ENCODE peak calls at places on chromosome 3, in seven cellular contexts. One of them, this sample, is unnamed. For H3K4me1, the result is how much of the 10 kb centered on the place peaks cover.

GRCh38 chr3:109863701-109864100 is 526.4 kb upstream of the DPPA4 start:
- DNase-seq in HepG2: no peak
- DNase-seq in right lobe of liver: no peak
- DNase-seq in CD8-positive, alpha-beta T cell: no peak
- DNase-seq in HCT116: no peak
- DNase-seq in psoas muscle: no peak
- DNase-seq in heart left ventricle: no peak
- DNase-seq in this sample: no peak

GRCh38 chr3:58082047-58082446 is 73.8 kb downstream of the FLNB start:
- DNase-seq in heart left ventricle: peak
- DNase-seq in right lobe of liver: no peak
- DNase-seq in psoas muscle: no peak
- DNase-seq in HepG2: no peak
- DNase-seq in CD8-positive, alpha-beta T cell: peak
- DNase-seq in HCT116: no peak
- DNase-seq in this sample: no peak

GRCh38 chr3:51371943-51372557 is 13.0 kb upstream of the MANF start:
- DNase-seq in CD8-positive, alpha-beta T cell: peak
- DNase-seq in right lobe of liver: peak
- DNase-seq in psoas muscle: no peak
- DNase-seq in HCT116: peak
- DNase-seq in HepG2: peak
- DNase-seq in heart left ventricle: no peak
- DNase-seq in this sample: peak

GRCh38 chr3:158471639-158472294 is 99.2 kb upstream of the MLF1 start:
- DNase-seq in psoas muscle: no peak
- DNase-seq in CD8-positive, alpha-beta T cell: no peak
- DNase-seq in HCT116: peak
- DNase-seq in right lobe of liver: no peak
- DNase-seq in HepG2: peak
- DNase-seq in heart left ventricle: no peak
- DNase-seq in this sample: no peak

GRCh38 chr3:194522579-194523046 is 35.8 kb upstream of the ATP13A3 start:
- DNase-seq in right lobe of liver: no peak
- DNase-seq in heart left ventricle: no peak
- DNase-seq in HepG2: no peak
- DNase-seq in psoas muscle: no peak
- DNase-seq in HCT116: no peak
- DNase-seq in CD8-positive, alpha-beta T cell: no peak
- DNase-seq in this sample: no peak

GRCh38 chr3:144499346-144499745 is 527.7 kb downstream of the DIPK2A start:
- DNase-seq in CD8-positive, alpha-beta T cell: no peak
- DNase-seq in HepG2: no peak
- DNase-seq in heart left ventricle: no peak
- DNase-seq in HCT116: no peak
- DNase-seq in psoas muscle: no peak
- DNase-seq in right lobe of liver: no peak
- DNase-seq in this sample: no peak

GRCh38 chr3:43818229-43818628 is 127.5 kb downstream of the ABHD5 start:
- DNase-seq in right lobe of liver: no peak
- DNase-seq in heart left ventricle: no peak
- DNase-seq in psoas muscle: no peak
- DNase-seq in CD8-positive, alpha-beta T cell: no peak
- DNase-seq in HepG2: no peak
- DNase-seq in HCT116: no peak
- DNase-seq in this sample: no peak

GRCh38 chr3:27666277-27666676 is 55.8 kb downstream of the EOMES start:
- DNase-seq in psoas muscle: no peak
- DNase-seq in HepG2: no peak
- DNase-seq in CD8-positive, alpha-beta T cell: no peak
- DNase-seq in HCT116: no peak
- DNase-seq in heart left ventricle: no peak
- DNase-seq in right lobe of liver: no peak
- DNase-seq in this sample: no peak

GRCh38 chr3:39202094-39202493 is 9.7 kb upstream of the XIRP1 start:
- DNase-seq in HepG2: no peak
- DNase-seq in heart left ventricle: no peak
- DNase-seq in right lobe of liver: no peak
- DNase-seq in psoas muscle: no peak
- DNase-seq in HCT116: no peak
- DNase-seq in CD8-positive, alpha-beta T cell: no peak
- DNase-seq in this sample: no peak

GRCh38 chr3:66178206-66178605 is 42.6 kb upstream of the SLC25A26 start:
- DNase-seq in heart left ventricle: no peak
- DNase-seq in CD8-positive, alpha-beta T cell: no peak
- DNase-seq in HepG2: no peak
- DNase-seq in HCT116: no peak
- DNase-seq in right lobe of liver: no peak
- DNase-seq in psoas muscle: no peak
- DNase-seq in this sample: no peak

GRCh38 chr3:129121016-129121791 is 400 bp downstream of the RAB43 start:
- DNase-seq in HepG2: no peak
- DNase-seq in CD8-positive, alpha-beta T cell: no peak
- DNase-seq in psoas muscle: no peak
- DNase-seq in right lobe of liver: no peak
- DNase-seq in heart left ventricle: no peak
- DNase-seq in HCT116: no peak
- DNase-seq in this sample: no peak

GRCh38 chr3:60531759-60532158 is 719.5 kb downstream of the FHIT start:
- DNase-seq in psoas muscle: no peak
- DNase-seq in heart left ventricle: no peak
- DNase-seq in right lobe of liver: no peak
- DNase-seq in CD8-positive, alpha-beta T cell: no peak
- DNase-seq in HepG2: no peak
- DNase-seq in HCT116: no peak
- DNase-seq in this sample: no peak

GRCh38 chr3:112774293-112774926 is 72.3 kb downstream of the CD200R1L start:
- DNase-seq in CD8-positive, alpha-beta T cell: no peak
- DNase-seq in psoas muscle: no peak
- DNase-seq in HCT116: no peak
- DNase-seq in HepG2: no peak
- DNase-seq in right lobe of liver: no peak
- DNase-seq in heart left ventricle: no peak
- DNase-seq in this sample: no peak

GRCh38 chr3:123344175-123344908 is 104.5 kb downstream of the ADCY5 start:
- DNase-seq in CD8-positive, alpha-beta T cell: no peak
- DNase-seq in psoas muscle: no peak
- DNase-seq in HepG2: no peak
- DNase-seq in heart left ventricle: no peak
- DNase-seq in right lobe of liver: no peak
- DNase-seq in HCT116: no peak
- DNase-seq in this sample: no peak

GRCh38 chr3:9710174-9710739 is 6.6 kb downstream of the CPNE9 start:
- DNase-seq in CD8-positive, alpha-beta T cell: no peak
- DNase-seq in heart left ventricle: no peak
- DNase-seq in HepG2: no peak
- DNase-seq in HCT116: no peak
- DNase-seq in psoas muscle: no peak
- DNase-seq in right lobe of liver: no peak
- DNase-seq in this sample: no peak

GRCh38 chr3:161150001-161150525 is 44.9 kb upstream of the B3GALNT1 start:
- DNase-seq in right lobe of liver: no peak
- DNase-seq in psoas muscle: no peak
- DNase-seq in CD8-positive, alpha-beta T cell: no peak
- DNase-seq in HCT116: no peak
- DNase-seq in HepG2: no peak
- DNase-seq in heart left ventricle: no peak
- DNase-seq in this sample: no peak

GRCh38 chr3:158261371-158261991 is 151.6 kb downstream of the RSRC1 start:
- DNase-seq in heart left ventricle: no peak
- DNase-seq in psoas muscle: no peak
- DNase-seq in CD8-positive, alpha-beta T cell: no peak
- DNase-seq in right lobe of liver: no peak
- DNase-seq in HCT116: no peak
- DNase-seq in HepG2: no peak
- DNase-seq in this sample: no peak

GRCh38 chr3:21795152-21795837 is 44.3 kb upstream of the ZNF385D start:
- DNase-seq in HepG2: no peak
- DNase-seq in heart left ventricle: peak
- DNase-seq in CD8-positive, alpha-beta T cell: no peak
- DNase-seq in HCT116: no peak
- DNase-seq in psoas muscle: peak
- DNase-seq in right lobe of liver: no peak
- DNase-seq in this sample: no peak

GRCh38 chr3:96236499-96236898 is 577.9 kb upstream of the EPHA6 start:
- DNase-seq in heart left ventricle: no peak
- DNase-seq in right lobe of liver: no peak
- DNase-seq in HCT116: no peak
- DNase-seq in CD8-positive, alpha-beta T cell: no peak
- DNase-seq in psoas muscle: no peak
- DNase-seq in HepG2: no peak
- DNase-seq in this sample: no peak

GRCh38 chr3:107637416-107638182 is 114.8 kb downstream of the BBX start:
- DNase-seq in HepG2: no peak
- DNase-seq in psoas muscle: no peak
- DNase-seq in HCT116: no peak
- DNase-seq in CD8-positive, alpha-beta T cell: no peak
- DNase-seq in heart left ventricle: no peak
- DNase-seq in right lobe of liver: no peak
- DNase-seq in this sample: no peak

GRCh38 chr3:59812188-59812587 is 762.4 kb upstream of the CFAP20DC start:
- DNase-seq in right lobe of liver: no peak
- DNase-seq in CD8-positive, alpha-beta T cell: no peak
- DNase-seq in HCT116: no peak
- DNase-seq in heart left ventricle: no peak
- DNase-seq in HepG2: no peak
- DNase-seq in psoas muscle: no peak
- DNase-seq in this sample: no peak

DNA sequence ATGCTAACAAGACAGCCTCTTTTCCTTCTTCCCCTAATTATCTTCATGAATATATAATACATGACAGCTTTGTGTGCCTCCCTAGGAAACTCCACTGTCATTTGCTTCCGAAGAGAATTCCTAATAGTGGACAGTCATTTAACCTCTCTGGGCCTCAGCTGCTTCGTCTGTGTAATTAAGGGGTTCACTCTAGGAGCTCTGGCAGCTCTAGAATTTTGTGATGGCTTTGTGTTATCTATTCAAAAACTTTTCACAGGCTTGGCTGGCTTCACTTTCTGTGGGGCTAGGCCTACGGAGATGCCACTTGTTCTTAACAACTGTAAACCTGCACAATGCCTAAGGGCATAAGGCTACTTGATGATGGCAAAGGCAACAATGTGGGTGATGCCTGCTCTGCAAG is 333.9 kb upstream of the UMPS start:
- DNase-seq in psoas muscle: no peak
- DNase-seq in heart left ventricle: no peak
- DNase-seq in right lobe of liver: no peak
- DNase-seq in HepG2: no peak
- DNase-seq in CD8-positive, alpha-beta T cell: no peak
- DNase-seq in HCT116: no peak
- DNase-seq in this sample: no peak
- TF ChIP-seq CTCF in psoas muscle: no peak
- TF ChIP-seq CTCF in heart left ventricle: no peak
- TF ChIP-seq CTCF in right lobe of liver: no peak
- TF ChIP-seq CTCF in HepG2: no peak
- TF ChIP-seq CTCF in CD8-positive, alpha-beta T cell: no peak
- TF ChIP-seq CTCF in HCT116: no peak
- TF ChIP-seq CTCF in this sample: no peak

GRCh38 chr3:46970391-46971091 is 6.0 kb downstream of the CCDC12 start:
- DNase-seq in right lobe of liver: peak
- DNase-seq in psoas muscle: peak
- DNase-seq in HepG2: peak
- DNase-seq in CD8-positive, alpha-beta T cell: no peak
- DNase-seq in heart left ventricle: peak
- DNase-seq in HCT116: no peak
- DNase-seq in this sample: peak

GRCh38 chr3:46971151-46971550 is 5.4 kb downstream of the CCDC12 start:
- DNase-seq in CD8-positive, alpha-beta T cell: no peak
- DNase-seq in HCT116: no peak
- DNase-seq in heart left ventricle: no peak
- DNase-seq in psoas muscle: no peak
- DNase-seq in right lobe of liver: no peak
- DNase-seq in HepG2: no peak
- DNase-seq in this sample: peak

GRCh38 chr3:46971742-46972141 is 4.8 kb downstream of the CCDC12 start:
- DNase-seq in HCT116: no peak
- DNase-seq in CD8-positive, alpha-beta T cell: no peak
- DNase-seq in right lobe of liver: no peak
- DNase-seq in HepG2: no peak
- DNase-seq in psoas muscle: no peak
- DNase-seq in heart left ventricle: no peak
- DNase-seq in this sample: peak

GRCh38 chr3:46974421-46975227 is 1.9 kb downstream of the CCDC12 start:
- DNase-seq in psoas muscle: no peak
- DNase-seq in HepG2: peak
- DNase-seq in heart left ventricle: no peak
- DNase-seq in CD8-positive, alpha-beta T cell: no peak
- DNase-seq in HCT116: no peak
- DNase-seq in right lobe of liver: no peak
- DNase-seq in this sample: no peak

GRCh38 chr3:46972396-46972795 is 4.1 kb downstream of the CCDC12 start:
- DNase-seq in heart left ventricle: no peak
- DNase-seq in psoas muscle: no peak
- DNase-seq in HCT116: no peak
- DNase-seq in CD8-positive, alpha-beta T cell: no peak
- DNase-seq in right lobe of liver: no peak
- DNase-seq in HepG2: no peak
- DNase-seq in this sample: no peak
- H3K4me1 ChIP-seq in heart left ventricle: under half
- H3K4me1 ChIP-seq in psoas muscle: half or more
- H3K4me1 ChIP-seq in HCT116: under half
- H3K4me1 ChIP-seq in CD8-positive, alpha-beta T cell: half or more
- H3K4me1 ChIP-seq in right lobe of liver: half or more
- H3K4me1 ChIP-seq in HepG2: half or more
- H3K4me1 ChIP-seq in this sample: under half

DNA sequence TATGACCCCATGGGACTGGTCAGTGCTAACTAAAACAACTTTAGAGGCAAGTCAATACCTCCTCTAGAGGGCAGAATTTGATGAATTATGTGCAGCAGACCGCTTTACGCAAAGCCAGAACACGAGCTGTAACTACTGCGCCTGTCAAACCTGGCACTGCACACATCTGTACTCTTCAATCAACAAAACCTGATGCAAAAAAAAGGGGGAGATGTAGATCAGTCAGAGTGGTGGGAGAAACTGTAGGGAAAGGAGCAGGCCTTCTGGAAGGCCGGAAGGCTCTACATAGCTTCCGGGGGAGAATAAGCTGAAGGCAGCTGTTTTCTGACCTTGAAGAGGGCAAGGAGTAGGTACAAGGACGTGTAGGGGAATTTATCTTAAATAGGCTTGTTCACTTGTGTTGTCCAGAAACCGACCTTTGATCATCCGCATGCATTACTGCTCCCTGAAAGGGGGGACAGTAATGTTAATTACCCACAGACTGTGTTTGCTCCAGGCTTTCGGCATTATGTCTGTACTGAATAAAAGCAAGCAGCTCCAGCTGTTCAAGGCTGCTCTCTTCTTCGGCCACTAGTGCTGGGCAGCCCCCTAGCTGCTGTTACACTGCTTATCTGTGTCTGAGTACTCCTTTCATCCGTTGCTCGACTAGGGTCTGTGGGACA is 41.0 kb downstream of the GPR160 start:
- DNase-seq in heart left ventricle: no peak
- DNase-seq in CD8-positive, alpha-beta T cell: no peak
- DNase-seq in right lobe of liver: no peak
- DNase-seq in HCT116: peak
- DNase-seq in HepG2: peak
- DNase-seq in psoas muscle: no peak
- DNase-seq in this sample: no peak
- TF ChIP-seq CTCF in heart left ventricle: no peak
- TF ChIP-seq CTCF in CD8-positive, alpha-beta T cell: no peak
- TF ChIP-seq CTCF in right lobe of liver: no peak
- TF ChIP-seq CTCF in HCT116: peak
- TF ChIP-seq CTCF in HepG2: peak
- TF ChIP-seq CTCF in psoas muscle: no peak
- TF ChIP-seq CTCF in this sample: peak

GRCh38 chr3:122097141-122097540 is 42.0 kb downstream of the CD86 start:
- DNase-seq in HCT116: no peak
- DNase-seq in CD8-positive, alpha-beta T cell: no peak
- DNase-seq in psoas muscle: no peak
- DNase-seq in right lobe of liver: no peak
- DNase-seq in heart left ventricle: no peak
- DNase-seq in HepG2: no peak
- DNase-seq in this sample: no peak
- H3K4me1 ChIP-seq in HCT116: under half
- H3K4me1 ChIP-seq in CD8-positive, alpha-beta T cell: under half
- H3K4me1 ChIP-seq in psoas muscle: under half
- H3K4me1 ChIP-seq in right lobe of liver: under half
- H3K4me1 ChIP-seq in heart left ventricle: under half
- H3K4me1 ChIP-seq in HepG2: under half
- H3K4me1 ChIP-seq in this sample: under half